ENCODE peak calls at places on chromosomes 7 and 10, in four cellular contexts. One of them, this sample, is unnamed.

GRCh38 chr10:79137826-79138225 is 69.1 kb downstream of the ZMIZ1 start:
- DNase-seq in SK-N-SH: no peak
- DNase-seq in HepG2: no peak
- DNase-seq in K562: no peak
- DNase-seq in this sample: peak; percentile 26

GRCh38 chr7:4683884-4684565 is 1.9 kb downstream of the FOXK1 start:
- DNase-seq in SK-N-SH: peak; percentile 73
- DNase-seq in HepG2: peak; percentile 41
- DNase-seq in K562: peak; percentile 28
- DNase-seq in this sample: peak; percentile 52

GRCh38 chr7:16559497-16560223 is 33.0 kb downstream of the LRRC72 start:
- DNase-seq in SK-N-SH: no peak
- DNase-seq in HepG2: no peak
- DNase-seq in K562: no peak
- DNase-seq in this sample: no peak

GRCh38 chr7:66696774-66697191 is 43.8 kb upstream of the RABGEF1 start:
- DNase-seq in SK-N-SH: peak; percentile 76
- DNase-seq in HepG2: peak; percentile 9
- DNase-seq in K562: peak; percentile 25
- DNase-seq in this sample: no peak

GRCh38 chr10:88168171-88169036 is 305.0 kb downstream of the PTEN start:
- DNase-seq in SK-N-SH: no peak
- DNase-seq in HepG2: no peak
- DNase-seq in K562: no peak
- DNase-seq in this sample: no peak

GRCh38 chr7:127514499-127514898 is 70.9 kb downstream of the GCC1 start:
- DNase-seq in SK-N-SH: peak; percentile 68
- DNase-seq in HepG2: peak; percentile 23
- DNase-seq in K562: no peak
- DNase-seq in this sample: no peak

GRCh38 chr10:12957081-12957480 is 44.4 kb downstream of the CCDC3 start:
- DNase-seq in SK-N-SH: no peak
- DNase-seq in HepG2: no peak
- DNase-seq in K562: no peak
- DNase-seq in this sample: no peak

GRCh38 chr10:48299066-48299465 is 7.4 kb upstream of the MAPK8 start:
- DNase-seq in SK-N-SH: no peak
- DNase-seq in HepG2: no peak
- DNase-seq in K562: no peak
- DNase-seq in this sample: no peak

GRCh38 chr10:78688221-78688944 is 380.4 kb upstream of the ZMIZ1 start:
- DNase-seq in SK-N-SH: peak; percentile 42
- DNase-seq in HepG2: no peak
- DNase-seq in K562: no peak
- DNase-seq in this sample: no peak

GRCh38 chr7:15967121-15967520 is 280.6 kb upstream of the MEOX2 start:
- DNase-seq in SK-N-SH: no peak
- DNase-seq in HepG2: no peak
- DNase-seq in K562: no peak
- DNase-seq in this sample: no peak

GRCh38 chr7:47376991-47377590 is 204.8 kb downstream of the TNS3 start:
- DNase-seq in SK-N-SH: no peak
- DNase-seq in HepG2: no peak
- DNase-seq in K562: no peak
- DNase-seq in this sample: no peak

GRCh38 chr10:20466731-20467130 is 430.4 kb downstream of the NEBL start:
- DNase-seq in SK-N-SH: no peak
- DNase-seq in HepG2: no peak
- DNase-seq in K562: no peak
- DNase-seq in this sample: no peak

GRCh38 chr10:68954904-68955303 is 1.1 kb upstream of the DDX21 start:
- DNase-seq in SK-N-SH: no peak
- DNase-seq in HepG2: no peak
- DNase-seq in K562: no peak
- DNase-seq in this sample: no peak

GRCh38 chr7:29145553-29146081 is 720 bp downstream of the CPVL start:
- DNase-seq in SK-N-SH: no peak
- DNase-seq in HepG2: no peak
- DNase-seq in K562: no peak
- DNase-seq in this sample: no peak

GRCh38 chr10:786666-787512 is 97.4 kb upstream of the DIP2C start:
- DNase-seq in SK-N-SH: peak; percentile 20
- DNase-seq in HepG2: no peak
- DNase-seq in K562: peak; percentile 4
- DNase-seq in this sample: no peak

GRCh38 chr10:20927495-20927894 is 30.4 kb upstream of the NEBL start:
- DNase-seq in SK-N-SH: no peak
- DNase-seq in HepG2: no peak
- DNase-seq in K562: no peak
- DNase-seq in this sample: no peak

GRCh38 chr10:71480662-71481061 is 83.9 kb downstream of the CDH23 start:
- DNase-seq in SK-N-SH: no peak
- DNase-seq in HepG2: no peak
- DNase-seq in K562: no peak
- DNase-seq in this sample: no peak

GRCh38 chr7:98064233-98064632 is 42.4 kb upstream of the LMTK2 start:
- DNase-seq in SK-N-SH: no peak
- DNase-seq in HepG2: no peak
- DNase-seq in K562: no peak
- DNase-seq in this sample: no peak

GRCh38 chr10:51564896-51565505 is 134.4 kb downstream of the CSTF2T start:
- DNase-seq in SK-N-SH: no peak
- DNase-seq in HepG2: no peak
- DNase-seq in K562: no peak
- DNase-seq in this sample: no peak

GRCh38 chr10:88979153-88979562 is 11.4 kb upstream of the FAS start:
- DNase-seq in SK-N-SH: no peak
- DNase-seq in HepG2: no peak
- DNase-seq in K562: no peak
- DNase-seq in this sample: no peak

GRCh38 chr7:150363872-150364271 is 4.8 kb upstream of the REPIN1 start:
- DNase-seq in SK-N-SH: no peak
- DNase-seq in HepG2: no peak
- DNase-seq in K562: no peak
- DNase-seq in this sample: no peak

GRCh38 chr10:71763352-71764127 is 9.8 kb downstream of the VSIR start:
- DNase-seq in SK-N-SH: no peak
- DNase-seq in HepG2: no peak
- DNase-seq in K562: no peak
- DNase-seq in this sample: no peak

GRCh38 chr10:43026039-43026973 is 50.6 kb upstream of the RET start:
- DNase-seq in SK-N-SH: peak; percentile 26
- DNase-seq in HepG2: no peak
- DNase-seq in K562: no peak
- DNase-seq in this sample: no peak

GRCh38 chr10:114616516-114616915 is 41.6 kb downstream of the ABLIM1 start:
- DNase-seq in SK-N-SH: no peak
- DNase-seq in HepG2: no peak
- DNase-seq in K562: no peak
- DNase-seq in this sample: no peak

GRCh38 chr10:73965890-73966768 is 31.8 kb upstream of the VCL start:
- DNase-seq in SK-N-SH: no peak
- DNase-seq in HepG2: peak; percentile 63
- DNase-seq in K562: no peak
- DNase-seq in this sample: no peak
- TF ChIP-seq EP300 in SK-N-SH: peak; percentile 79
- TF ChIP-seq EP300 in HepG2: no peak
- TF ChIP-seq EP300 in K562: no peak
- TF ChIP-seq EP300 in this sample: no peak

GRCh38 chr7:41463770-41464470 is 239.0 kb downstream of the INHBA start:
- DNase-seq in SK-N-SH: no peak
- DNase-seq in HepG2: no peak
- DNase-seq in K562: no peak
- DNase-seq in this sample: no peak
- TF ChIP-seq REST in SK-N-SH: no peak
- TF ChIP-seq REST in HepG2: no peak
- TF ChIP-seq REST in K562: no peak
- TF ChIP-seq REST in this sample: no peak

DNA sequence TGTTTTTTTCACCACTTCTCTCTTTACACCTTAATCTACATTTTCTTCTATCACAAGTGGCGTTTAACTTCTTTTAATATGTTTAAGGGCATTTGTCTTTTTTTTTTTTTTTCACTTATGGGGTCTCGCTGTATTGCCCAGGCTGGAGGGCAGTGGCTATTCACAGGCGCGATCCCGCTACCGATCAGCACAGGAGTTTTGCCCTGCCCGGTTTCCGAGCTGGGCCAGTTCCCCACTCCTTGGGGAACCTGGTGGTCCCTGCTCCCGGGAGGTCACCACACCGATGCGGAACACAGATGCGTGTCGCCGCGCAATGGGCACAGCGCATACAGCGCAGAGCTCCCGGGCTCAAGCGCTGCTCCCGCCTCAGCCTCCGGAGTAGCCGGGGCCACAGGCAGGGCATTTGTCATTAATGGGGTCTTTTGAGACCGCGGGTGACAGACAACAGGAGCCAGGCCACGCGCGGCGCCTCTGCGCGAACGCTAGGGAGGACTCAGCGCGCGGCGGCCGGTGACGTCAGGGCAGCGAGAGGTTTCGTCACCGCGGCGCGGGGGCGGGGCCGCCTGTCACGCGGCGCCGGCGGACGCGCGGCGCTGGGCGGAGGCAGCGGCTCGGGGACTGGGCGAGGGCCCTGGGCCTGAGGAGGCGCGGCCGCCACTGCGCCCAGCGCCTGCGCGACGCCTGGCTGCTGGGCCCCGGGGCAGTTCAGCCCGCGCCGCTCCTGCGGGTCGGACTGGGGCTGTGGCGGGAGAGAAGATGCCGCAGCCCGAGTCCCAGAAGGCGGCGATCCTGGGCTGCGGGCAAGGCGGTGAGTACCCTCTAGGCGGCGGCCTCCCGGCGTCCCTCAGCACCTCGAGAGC is at the start of gene GALNT11:
- DNase-seq in SK-N-SH: peak; percentile 100
- DNase-seq in HepG2: peak; percentile 44
- DNase-seq in K562: peak; percentile 99
- DNase-seq in this sample: no peak
- TF ChIP-seq POLR2AphosphoS5 in SK-N-SH: peak; percentile 74
- TF ChIP-seq POLR2AphosphoS5 in HepG2: no peak
- TF ChIP-seq POLR2AphosphoS5 in K562: peak; percentile 69
- TF ChIP-seq POLR2AphosphoS5 in this sample: no peak

GRCh38 chr7:100675581-100676350 is 2.2 kb downstream of the GNB2 start:
- DNase-seq in SK-N-SH: peak; percentile 96
- DNase-seq in HepG2: no peak
- DNase-seq in K562: peak; percentile 74
- DNase-seq in this sample: peak; percentile 34

GRCh38 chr7:100674441-100675407 is 1.2 kb downstream of the GNB2 start:
- DNase-seq in SK-N-SH: peak; percentile 68
- DNase-seq in HepG2: no peak
- DNase-seq in K562: no peak
- DNase-seq in this sample: no peak

GRCh38 chr7:100673942-100674431 is 447 bp downstream of the GNB2 start:
- DNase-seq in SK-N-SH: peak; percentile 69
- DNase-seq in HepG2: no peak
- DNase-seq in K562: peak; percentile 65
- DNase-seq in this sample: no peak

GRCh38 chr7:100671353-100672327 is 1.9 kb upstream of the GNB2 start:
- DNase-seq in SK-N-SH: no peak
- DNase-seq in HepG2: no peak
- DNase-seq in K562: no peak
- DNase-seq in this sample: no peak

DNA sequence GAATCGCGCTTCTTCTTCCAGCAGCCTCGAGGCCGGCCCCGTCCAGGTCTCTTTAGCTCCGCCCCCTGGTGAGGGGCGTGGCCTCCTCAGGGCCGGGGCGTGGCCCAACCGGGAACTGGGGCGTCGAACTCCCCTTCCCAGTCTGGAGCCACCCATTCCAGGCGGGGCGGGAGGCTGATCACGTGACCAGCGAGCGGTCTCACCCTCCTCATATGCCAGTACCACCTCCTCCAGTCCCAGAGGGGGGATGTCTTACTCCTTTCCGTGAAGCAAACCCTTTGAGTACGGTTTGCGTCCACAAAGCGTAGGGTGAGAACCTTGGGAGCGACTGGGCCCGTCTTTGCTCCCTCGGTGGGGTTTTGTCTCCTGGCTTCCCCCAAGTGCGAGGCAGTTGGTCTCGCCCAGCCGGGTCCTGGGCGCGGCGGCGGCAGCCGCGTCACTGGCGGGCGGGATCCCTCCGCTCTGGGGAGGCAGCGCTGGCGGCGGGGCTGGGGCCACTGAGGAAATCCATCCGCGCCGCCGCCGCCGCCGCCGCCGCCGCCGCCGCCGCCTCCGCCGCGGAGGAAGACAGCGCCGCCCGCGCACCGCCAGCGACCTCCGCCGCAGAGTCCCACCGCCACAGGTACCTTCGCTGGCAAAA is at the start of gene GNB2:
- DNase-seq in SK-N-SH: peak; percentile 99
- DNase-seq in HepG2: peak; percentile 96
- DNase-seq in K562: peak; percentile 99
- DNase-seq in this sample: peak; percentile 95
- TF ChIP-seq EP300 in SK-N-SH: peak; percentile 84
- TF ChIP-seq EP300 in HepG2: peak; percentile 27
- TF ChIP-seq EP300 in K562: peak; percentile 38
- TF ChIP-seq EP300 in this sample: no peak

GRCh38 chr10:112375721-112376577 is 2.0 kb downstream of the ACSL5 start:
- DNase-seq in SK-N-SH: no peak
- DNase-seq in HepG2: peak; percentile 56
- DNase-seq in K562: no peak
- DNase-seq in this sample: peak; percentile 48
- TF ChIP-seq REST in SK-N-SH: no peak
- TF ChIP-seq REST in HepG2: no peak
- TF ChIP-seq REST in K562: no peak
- TF ChIP-seq REST in this sample: no peak

DNA sequence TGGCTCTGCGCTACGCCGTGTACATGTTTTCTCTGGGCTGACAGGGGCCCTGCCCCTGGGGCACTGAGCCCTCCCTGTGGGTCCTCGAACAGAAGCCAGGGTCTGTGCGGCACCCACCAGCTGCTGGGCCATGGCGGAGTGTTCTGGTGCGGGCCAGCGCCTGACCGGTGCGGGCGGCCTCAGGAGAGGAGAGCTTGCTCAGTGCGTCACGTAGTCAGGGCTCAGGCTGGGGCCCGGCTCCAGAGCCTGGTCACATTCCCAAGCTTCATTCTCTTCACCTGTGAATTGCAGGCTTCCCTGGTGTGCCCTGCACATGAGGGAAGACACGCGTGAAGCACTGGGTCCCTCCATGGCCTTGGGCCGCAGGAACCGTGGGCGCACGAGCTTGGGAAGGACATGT is 15.5 kb downstream of the GET4 start:
- DNase-seq in SK-N-SH: no peak
- DNase-seq in HepG2: no peak
- DNase-seq in K562: no peak
- DNase-seq in this sample: no peak
- TF ChIP-seq POLR2AphosphoS5 in SK-N-SH: no peak
- TF ChIP-seq POLR2AphosphoS5 in HepG2: no peak
- TF ChIP-seq POLR2AphosphoS5 in K562: no peak
- TF ChIP-seq POLR2AphosphoS5 in this sample: no peak